ENCODE peak calls at places on chromosomes 3 and 15, in ten cellular contexts. G, D, F, K, L, P, X, J, A and C are unnamed samples.
A peak's percentile ranks its signal among the peaks of the same experiment; 100 is the strongest.

GRCh38 chr15:35648941-35649340 is 103.0 kb upstream of the DPH6 start:
- DNase-seq in L (no peak), A (no peak), X (no peak), P (no peak), F (no peak), G (no peak), D (no peak), K (no peak), J (no peak), C (no peak)

GRCh38 chr3:174640932-174641331 is 218.2 kb upstream of the NAALADL2 start:
- DNase-seq in L (no peak), K (no peak), J (no peak), X (no peak), G (no peak), A (no peak), F (no peak), D (no peak), P (no peak), C (no peak)

GRCh38 chr3:134291300-134292254 is 40.9 kb upstream of the RYK start:
- DNase-seq in F (no peak), P (no peak), G (peak; percentile 92), L (peak; percentile 62), J (peak; percentile 91), X (peak; percentile 90), D (no peak), A (peak; percentile 95), K (peak; percentile 93), C (peak; percentile 96)

GRCh38 chr3:104907507-104907906 is 459.2 kb upstream of the ALCAM start:
- DNase-seq in A (no peak), P (no peak), G (no peak), F (no peak), L (no peak), D (no peak), K (peak; percentile 82), J (peak; percentile 61), X (peak; percentile 97), C (peak; percentile 85)

GRCh38 chr3:16050641-16051467 is 123.6 kb upstream of the GALNT15 start:
- DNase-seq in D (no peak), K (no peak), J (no peak), A (peak; percentile 11), L (no peak), G (no peak), X (no peak), F (no peak), P (no peak), C (no peak)

GRCh38 chr15:29102911-29103824 is 166.5 kb downstream of the NSMCE3 start:
- DNase-seq in D (no peak), G (no peak), P (no peak), K (no peak), J (no peak), A (no peak), X (no peak), F (no peak), L (no peak), C (no peak)

GRCh38 chr3:16513141-16514020 is at the start of gene RFTN1:
- DNase-seq in D (peak; percentile 60), P (no peak), J (peak; percentile 69), L (peak; percentile 65), X (peak; percentile 68), A (peak; percentile 55), G (peak; percentile 65), K (peak; percentile 47), F (no peak), C (peak; percentile 66)

GRCh38 chr3:52721002-52721741 is 15.3 kb downstream of the SPCS1 start:
- DNase-seq in G (no peak), D (no peak), A (no peak), L (no peak), P (no peak), X (peak; percentile 13), J (peak; percentile 82), F (no peak), K (no peak), C (peak; percentile 2)

GRCh38 chr3:13657660-13658435 is 108.9 kb downstream of the FBLN2 start:
- DNase-seq in D (peak; percentile 74), J (peak; percentile 31), A (peak; percentile 32), P (peak; percentile 39), G (peak; percentile 35), X (peak; percentile 31), K (peak; percentile 20), L (peak; percentile 56), F (peak; percentile 95), C (peak; percentile 60)

GRCh38 chr3:18190646-18191045 is 234.5 kb downstream of the SATB1 start:
- DNase-seq in D (no peak), L (no peak), A (no peak), K (no peak), X (no peak), F (no peak), J (no peak), G (no peak), P (no peak), C (peak; percentile 32)

GRCh38 chr15:25415707-25416106 is 23.1 kb downstream of the UBE3A start:
- DNase-seq in G (no peak), K (no peak), L (no peak), X (no peak), F (no peak), P (no peak), J (no peak), A (no peak), D (no peak), C (no peak)

DNA sequence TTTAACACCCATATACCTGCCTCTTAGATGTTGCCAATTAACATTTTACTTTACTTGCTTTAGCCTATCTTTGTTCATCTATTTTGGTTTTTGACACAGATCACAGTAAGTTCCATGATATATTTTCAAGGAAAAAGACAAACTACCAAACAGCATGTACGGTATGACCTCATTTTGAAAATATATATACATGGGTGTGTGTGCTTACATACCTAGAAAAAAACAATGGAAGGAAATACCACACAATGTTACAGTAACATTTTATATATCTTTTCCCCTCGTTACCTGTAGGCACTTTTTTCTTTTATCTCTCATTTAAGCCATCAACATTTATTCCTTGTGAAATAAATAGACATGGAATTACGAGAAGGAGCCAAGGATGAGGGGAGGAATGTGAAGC is 170.0 kb downstream of the FOXP1 start:
- DNase-seq in P (no peak), L (no peak), A (no peak), F (no peak), D (no peak), G (no peak), X (no peak), K (no peak), J (no peak), C (no peak)
- H3K4me3 ChIP-seq in P (no peak overlapping the region), L (no peak overlapping the region), A (no peak overlapping the region), F (no peak overlapping the region), D (no peak overlapping the region), G (no peak overlapping the region), X (no peak overlapping the region), K (no peak overlapping the region), J (no peak overlapping the region), C (no peak overlapping the region)

GRCh38 chr3:171460226-171461086 is at the start of gene TNIK:
- DNase-seq in J (peak; percentile 90), D (peak; percentile 83), L (peak; percentile 97), G (peak; percentile 86), F (peak; percentile 81), K (peak; percentile 88), P (peak; percentile 87), X (peak; percentile 91), A (peak; percentile 97), C (peak; percentile 95)
- TF ChIP-seq CTCF in J (peak; percentile 23), D (peak; percentile 29), L (peak; percentile 28), G (peak; percentile 11), F (no peak), K (peak; percentile 19), P (peak; percentile 38), X (peak; percentile 25), A (peak; percentile 23), C (peak; percentile 38)

DNA sequence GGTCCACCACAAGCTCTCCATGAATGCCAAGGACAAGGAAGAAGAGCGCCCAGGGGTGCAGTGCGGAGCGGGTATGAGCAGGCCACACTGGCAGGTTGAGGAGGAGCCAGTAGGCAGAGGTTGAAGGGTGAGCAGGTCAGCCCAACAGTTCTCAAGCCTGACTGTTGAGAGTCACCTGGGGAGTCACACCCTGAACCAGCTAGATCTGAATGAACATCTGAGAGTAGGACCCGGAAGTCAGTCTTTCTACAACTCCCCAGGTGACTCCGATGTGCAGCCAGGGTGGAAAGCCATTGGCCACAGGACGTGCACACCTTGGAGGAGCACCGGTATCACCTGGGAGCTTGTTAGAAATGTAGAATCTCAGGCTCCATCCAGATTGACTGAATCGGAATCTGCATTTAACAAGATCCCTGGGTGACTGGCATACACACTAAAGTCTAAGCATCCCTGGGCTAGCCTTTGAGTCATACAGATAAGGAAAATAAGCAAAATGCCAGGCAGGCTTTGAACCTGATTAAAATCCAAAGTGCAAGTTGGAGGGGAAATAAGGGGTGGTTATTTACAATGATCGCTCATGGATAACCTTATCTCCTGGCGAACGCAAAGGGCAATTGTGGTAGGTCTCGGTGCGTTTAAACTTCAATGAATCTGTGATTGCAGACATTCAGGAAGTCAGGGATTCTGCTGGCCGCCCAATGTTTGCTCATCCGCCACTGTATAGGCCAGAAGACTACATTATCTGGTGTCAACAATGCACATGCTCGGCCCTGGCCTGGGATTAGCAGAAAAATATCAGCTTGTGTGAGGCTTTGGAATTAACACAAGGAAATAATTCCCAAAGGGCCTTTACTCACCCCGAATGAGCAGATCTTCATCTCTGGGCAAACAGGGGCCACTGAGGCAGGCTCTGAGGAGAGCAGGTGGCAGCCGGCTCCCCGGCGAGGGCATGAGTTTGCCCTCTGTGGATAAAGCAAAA is 11.7 kb upstream of the LYZL4 start:
- DNase-seq in F (no peak), G (no peak), A (no peak), P (no peak), L (no peak), X (no peak), J (no peak), D (no peak), K (no peak), C (no peak)
- H3K4me3 ChIP-seq in F (no peak overlapping the region), G (no peak overlapping the region), A (no peak overlapping the region), P (no peak overlapping the region), L (no peak overlapping the region), X (no peak overlapping the region), J (no peak overlapping the region), D (no peak overlapping the region), K (no peak overlapping the region), C (no peak overlapping the region)

DNA sequence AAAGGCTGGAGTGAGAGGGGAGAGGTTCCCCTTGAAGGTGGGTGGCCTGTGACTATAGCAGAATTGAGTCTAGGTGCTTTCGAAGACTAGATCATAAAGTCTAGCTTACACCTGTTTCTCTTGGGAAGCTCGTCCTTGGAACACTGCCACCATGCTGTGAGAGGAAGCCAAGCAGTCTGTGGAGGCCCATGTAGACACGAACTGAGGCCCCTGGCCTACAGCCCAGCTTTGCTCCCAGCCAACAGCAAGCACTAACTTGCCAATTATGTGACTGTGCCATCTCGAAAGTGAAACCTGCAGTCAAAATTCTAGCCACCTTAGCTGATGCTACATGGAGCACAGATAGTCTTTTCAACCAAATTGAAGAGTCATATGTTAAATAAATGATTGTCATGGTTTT is 190.5 kb upstream of the NECTIN3 start:
- DNase-seq in L (peak; percentile 97), A (peak; percentile 86), K (peak; percentile 52), P (no peak), X (peak; percentile 47), F (no peak), D (peak; percentile 46), J (no peak), G (no peak), C (peak; percentile 68)
- TF ChIP-seq CTCF in L (peak; percentile 31), A (no peak), K (peak; percentile 17), P (peak; percentile 48), X (peak; percentile 15), F (no peak), D (peak; percentile 43), J (no peak), G (no peak), C (peak; percentile 52)

DNA sequence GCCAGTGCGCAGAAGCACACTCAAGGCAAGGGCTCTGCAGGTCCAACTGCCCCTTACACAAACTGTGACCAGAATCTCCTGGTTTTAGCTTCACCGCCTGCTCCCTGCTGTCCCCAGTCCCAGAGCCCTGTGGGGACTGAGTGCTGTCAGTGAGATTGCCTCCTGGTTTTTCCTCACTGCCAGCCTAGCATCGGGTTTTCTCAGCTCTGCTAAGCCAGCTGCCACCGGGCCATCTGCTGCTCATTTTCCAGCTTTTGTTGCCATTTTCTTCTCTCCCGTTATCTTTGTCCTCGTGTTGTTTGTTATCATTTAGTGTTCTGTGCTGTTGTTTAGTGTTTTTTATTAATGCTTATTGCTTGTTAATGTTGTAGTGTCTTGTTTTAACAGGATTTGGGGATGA is 79.5 kb upstream of the BLM start:
- DNase-seq in G (no peak), L (no peak), P (no peak), K (no peak), J (no peak), X (no peak), F (no peak), A (no peak), D (peak; percentile 37), C (no peak)
- H3K4me3 ChIP-seq in G (no peak overlapping the region), L (no peak overlapping the region), P (no peak overlapping the region), K (no peak overlapping the region), J (no peak overlapping the region), X (no peak overlapping the region), F (no peak overlapping the region), A (no peak overlapping the region), D (no peak overlapping the region), C (no peak overlapping the region)